ENCODE peak calls at places on chromosomes 4 and X, in eight cellular contexts. One of them, this sample, is unnamed.

GRCh38 chr4:85508654-85509053 is 33.7 kb downstream of the ARHGAP24 start:
- DNase-seq in neural crest cell: no peak
- DNase-seq in GOT3: no peak
- DNase-seq in endodermal cell: peak
- DNase-seq in COR-L47: no peak
- DNase-seq in stimulated activated CD8-positive, alpha-beta memory T cell treated with anti-CD3 and anti-CD28 coated beads, Interleukin-4, amount 100 ng/mL, for 24 hours: no peak
- DNase-seq in breast epithelium: no peak
- DNase-seq in pons: no peak
- DNase-seq in this sample: no peak

GRCh38 chrX:19799319-19800182 is 87.8 kb downstream of the SH3KBP1 start:
- DNase-seq in pons: no peak
- DNase-seq in stimulated activated CD8-positive, alpha-beta memory T cell treated with anti-CD3 and anti-CD28 coated beads, Interleukin-4, amount 100 ng/mL, for 24 hours: no peak
- DNase-seq in GOT3: no peak
- DNase-seq in neural crest cell: no peak
- DNase-seq in endodermal cell: no peak
- DNase-seq in breast epithelium: no peak
- DNase-seq in COR-L47: no peak
- DNase-seq in this sample: no peak

GRCh38 chr4:101039367-101039766 is 308.0 kb downstream of the PPP3CA start:
- DNase-seq in breast epithelium: no peak
- DNase-seq in GOT3: no peak
- DNase-seq in pons: no peak
- DNase-seq in neural crest cell: no peak
- DNase-seq in endodermal cell: no peak
- DNase-seq in stimulated activated CD8-positive, alpha-beta memory T cell treated with anti-CD3 and anti-CD28 coated beads, Interleukin-4, amount 100 ng/mL, for 24 hours: peak
- DNase-seq in COR-L47: no peak
- DNase-seq in this sample: no peak

GRCh38 chr4:77771566-77771965 is 47.6 kb downstream of the CNOT6L start:
- DNase-seq in stimulated activated CD8-positive, alpha-beta memory T cell treated with anti-CD3 and anti-CD28 coated beads, Interleukin-4, amount 100 ng/mL, for 24 hours: no peak
- DNase-seq in breast epithelium: no peak
- DNase-seq in GOT3: no peak
- DNase-seq in pons: no peak
- DNase-seq in COR-L47: no peak
- DNase-seq in neural crest cell: no peak
- DNase-seq in endodermal cell: no peak
- DNase-seq in this sample: no peak

GRCh38 chr4:36053931-36054330 is 190.4 kb downstream of the ARAP2 start:
- DNase-seq in breast epithelium: no peak
- DNase-seq in endodermal cell: no peak
- DNase-seq in pons: peak
- DNase-seq in GOT3: no peak
- DNase-seq in stimulated activated CD8-positive, alpha-beta memory T cell treated with anti-CD3 and anti-CD28 coated beads, Interleukin-4, amount 100 ng/mL, for 24 hours: no peak
- DNase-seq in neural crest cell: no peak
- DNase-seq in COR-L47: no peak
- DNase-seq in this sample: no peak

GRCh38 chrX:140572724-140573123 is 67.9 kb upstream of the SOX3 start:
- DNase-seq in pons: peak
- DNase-seq in neural crest cell: peak
- DNase-seq in GOT3: no peak
- DNase-seq in breast epithelium: no peak
- DNase-seq in COR-L47: no peak
- DNase-seq in endodermal cell: peak
- DNase-seq in stimulated activated CD8-positive, alpha-beta memory T cell treated with anti-CD3 and anti-CD28 coated beads, Interleukin-4, amount 100 ng/mL, for 24 hours: no peak
- DNase-seq in this sample: no peak

GRCh38 chr4:142845293-142846070 is 619 bp downstream of the INPP4B start:
- DNase-seq in endodermal cell: peak
- DNase-seq in GOT3: no peak
- DNase-seq in breast epithelium: no peak
- DNase-seq in stimulated activated CD8-positive, alpha-beta memory T cell treated with anti-CD3 and anti-CD28 coated beads, Interleukin-4, amount 100 ng/mL, for 24 hours: no peak
- DNase-seq in COR-L47: no peak
- DNase-seq in neural crest cell: no peak
- DNase-seq in pons: no peak
- DNase-seq in this sample: no peak

GRCh38 chr4:153064571-153064970 is 128.4 kb downstream of the FHDC1 start:
- DNase-seq in pons: no peak
- DNase-seq in GOT3: no peak
- DNase-seq in COR-L47: no peak
- DNase-seq in neural crest cell: no peak
- DNase-seq in endodermal cell: peak
- DNase-seq in breast epithelium: no peak
- DNase-seq in stimulated activated CD8-positive, alpha-beta memory T cell treated with anti-CD3 and anti-CD28 coated beads, Interleukin-4, amount 100 ng/mL, for 24 hours: no peak
- DNase-seq in this sample: no peak

GRCh38 chr4:17545374-17546140 is 30.6 kb downstream of the CLRN2 start:
- DNase-seq in breast epithelium: no peak
- DNase-seq in pons: no peak
- DNase-seq in COR-L47: peak
- DNase-seq in GOT3: no peak
- DNase-seq in endodermal cell: no peak
- DNase-seq in neural crest cell: no peak
- DNase-seq in stimulated activated CD8-positive, alpha-beta memory T cell treated with anti-CD3 and anti-CD28 coated beads, Interleukin-4, amount 100 ng/mL, for 24 hours: no peak
- DNase-seq in this sample: no peak

GRCh38 chr4:628346-628745 is 3.0 kb downstream of the PDE6B start:
- DNase-seq in COR-L47: no peak
- DNase-seq in GOT3: no peak
- DNase-seq in pons: no peak
- DNase-seq in breast epithelium: no peak
- DNase-seq in neural crest cell: no peak
- DNase-seq in stimulated activated CD8-positive, alpha-beta memory T cell treated with anti-CD3 and anti-CD28 coated beads, Interleukin-4, amount 100 ng/mL, for 24 hours: no peak
- DNase-seq in endodermal cell: no peak
- DNase-seq in this sample: no peak

GRCh38 chrX:11579856-11580595 is 85.7 kb downstream of the ARHGAP6 start:
- DNase-seq in neural crest cell: no peak
- DNase-seq in COR-L47: no peak
- DNase-seq in breast epithelium: no peak
- DNase-seq in stimulated activated CD8-positive, alpha-beta memory T cell treated with anti-CD3 and anti-CD28 coated beads, Interleukin-4, amount 100 ng/mL, for 24 hours: no peak
- DNase-seq in endodermal cell: no peak
- DNase-seq in GOT3: no peak
- DNase-seq in pons: no peak
- DNase-seq in this sample: no peak

GRCh38 chr4:120415902-120416301 is 349.3 kb upstream of the MAD2L1 start:
- DNase-seq in pons: no peak
- DNase-seq in stimulated activated CD8-positive, alpha-beta memory T cell treated with anti-CD3 and anti-CD28 coated beads, Interleukin-4, amount 100 ng/mL, for 24 hours: no peak
- DNase-seq in endodermal cell: no peak
- DNase-seq in COR-L47: no peak
- DNase-seq in neural crest cell: no peak
- DNase-seq in GOT3: no peak
- DNase-seq in breast epithelium: no peak
- DNase-seq in this sample: no peak

GRCh38 chr4:106266201-106266600 is 49.8 kb downstream of the TBCK start:
- DNase-seq in neural crest cell: no peak
- DNase-seq in COR-L47: peak
- DNase-seq in GOT3: no peak
- DNase-seq in stimulated activated CD8-positive, alpha-beta memory T cell treated with anti-CD3 and anti-CD28 coated beads, Interleukin-4, amount 100 ng/mL, for 24 hours: no peak
- DNase-seq in pons: peak
- DNase-seq in endodermal cell: no peak
- DNase-seq in breast epithelium: no peak
- DNase-seq in this sample: no peak

GRCh38 chr4:53558061-53558801 is 33.1 kb downstream of the LNX1 start:
- DNase-seq in GOT3: no peak
- DNase-seq in breast epithelium: no peak
- DNase-seq in COR-L47: peak
- DNase-seq in stimulated activated CD8-positive, alpha-beta memory T cell treated with anti-CD3 and anti-CD28 coated beads, Interleukin-4, amount 100 ng/mL, for 24 hours: no peak
- DNase-seq in neural crest cell: no peak
- DNase-seq in endodermal cell: peak
- DNase-seq in pons: peak
- DNase-seq in this sample: no peak

GRCh38 chrX:71514367-71515038 is 18.4 kb upstream of the OGT start:
- DNase-seq in COR-L47: no peak
- DNase-seq in GOT3: no peak
- DNase-seq in pons: no peak
- DNase-seq in endodermal cell: no peak
- DNase-seq in neural crest cell: no peak
- DNase-seq in stimulated activated CD8-positive, alpha-beta memory T cell treated with anti-CD3 and anti-CD28 coated beads, Interleukin-4, amount 100 ng/mL, for 24 hours: no peak
- DNase-seq in breast epithelium: no peak
- DNase-seq in this sample: no peak

GRCh38 chr4:67909910-67910905 is 26.4 kb upstream of the TMPRSS11D start:
- DNase-seq in neural crest cell: no peak
- DNase-seq in pons: no peak
- DNase-seq in COR-L47: no peak
- DNase-seq in endodermal cell: no peak
- DNase-seq in GOT3: no peak
- DNase-seq in breast epithelium: no peak
- DNase-seq in stimulated activated CD8-positive, alpha-beta memory T cell treated with anti-CD3 and anti-CD28 coated beads, Interleukin-4, amount 100 ng/mL, for 24 hours: no peak
- DNase-seq in this sample: no peak

GRCh38 chr4:85955614-85956295 is 404.1 kb downstream of the MAPK10 start:
- DNase-seq in stimulated activated CD8-positive, alpha-beta memory T cell treated with anti-CD3 and anti-CD28 coated beads, Interleukin-4, amount 100 ng/mL, for 24 hours: no peak
- DNase-seq in neural crest cell: no peak
- DNase-seq in endodermal cell: no peak
- DNase-seq in GOT3: no peak
- DNase-seq in COR-L47: no peak
- DNase-seq in pons: no peak
- DNase-seq in breast epithelium: no peak
- DNase-seq in this sample: no peak

GRCh38 chr4:117135634-117136354 is 50.4 kb upstream of the TRAM1L1 start:
- DNase-seq in COR-L47: no peak
- DNase-seq in endodermal cell: no peak
- DNase-seq in breast epithelium: no peak
- DNase-seq in stimulated activated CD8-positive, alpha-beta memory T cell treated with anti-CD3 and anti-CD28 coated beads, Interleukin-4, amount 100 ng/mL, for 24 hours: no peak
- DNase-seq in pons: no peak
- DNase-seq in neural crest cell: no peak
- DNase-seq in GOT3: no peak
- DNase-seq in this sample: no peak

GRCh38 chr4:121789960-121790829 is 10.9 kb upstream of the EXOSC9 start:
- DNase-seq in neural crest cell: no peak
- DNase-seq in GOT3: no peak
- DNase-seq in COR-L47: no peak
- DNase-seq in pons: no peak
- DNase-seq in stimulated activated CD8-positive, alpha-beta memory T cell treated with anti-CD3 and anti-CD28 coated beads, Interleukin-4, amount 100 ng/mL, for 24 hours: no peak
- DNase-seq in breast epithelium: no peak
- DNase-seq in endodermal cell: no peak
- DNase-seq in this sample: no peak

GRCh38 chr4:60209588-60209987 is 990.5 kb upstream of the ADGRL3 start:
- DNase-seq in endodermal cell: no peak
- DNase-seq in GOT3: no peak
- DNase-seq in neural crest cell: no peak
- DNase-seq in pons: no peak
- DNase-seq in COR-L47: no peak
- DNase-seq in breast epithelium: no peak
- DNase-seq in stimulated activated CD8-positive, alpha-beta memory T cell treated with anti-CD3 and anti-CD28 coated beads, Interleukin-4, amount 100 ng/mL, for 24 hours: no peak
- DNase-seq in this sample: no peak

GRCh38 chrX:43551590-43551989 is 104.5 kb upstream of the MAOA start:
- DNase-seq in neural crest cell: no peak
- DNase-seq in breast epithelium: no peak
- DNase-seq in COR-L47: no peak
- DNase-seq in pons: no peak
- DNase-seq in stimulated activated CD8-positive, alpha-beta memory T cell treated with anti-CD3 and anti-CD28 coated beads, Interleukin-4, amount 100 ng/mL, for 24 hours: no peak
- DNase-seq in GOT3: no peak
- DNase-seq in endodermal cell: peak
- DNase-seq in this sample: no peak

GRCh38 chr4:141640692-141641091 is 4.3 kb downstream of the IL15 start:
- DNase-seq in stimulated activated CD8-positive, alpha-beta memory T cell treated with anti-CD3 and anti-CD28 coated beads, Interleukin-4, amount 100 ng/mL, for 24 hours: no peak
- DNase-seq in endodermal cell: no peak
- DNase-seq in COR-L47: no peak
- DNase-seq in pons: no peak
- DNase-seq in breast epithelium: no peak
- DNase-seq in neural crest cell: no peak
- DNase-seq in GOT3: no peak
- DNase-seq in this sample: no peak

GRCh38 chr4:185040523-185040922 is 22.2 kb downstream of the HELT start:
- DNase-seq in endodermal cell: peak
- DNase-seq in pons: no peak
- DNase-seq in stimulated activated CD8-positive, alpha-beta memory T cell treated with anti-CD3 and anti-CD28 coated beads, Interleukin-4, amount 100 ng/mL, for 24 hours: no peak
- DNase-seq in breast epithelium: no peak
- DNase-seq in GOT3: no peak
- DNase-seq in neural crest cell: no peak
- DNase-seq in COR-L47: no peak
- DNase-seq in this sample: no peak